ENCODE peak calls at places on chromosomes 2 and 18, in ten cellular contexts. Y is sigmoid colon, V is heart right ventricle, C is thoracic aorta, R is IMR-90, I is HCT116, B is spleen, E is stomach, J is left ventricle myocardium inferior, P is right lobe of liver. M is an unnamed sample. For H3K4me1, the result is how much of the 10 kb centered on the place peaks cover.

GRCh38 chr18:39835303-39836030 is 2119.6 kb upstream of the PIK3C3 start:
- DNase-seq in Y (no peak), V (no peak), C (no peak), R (peak), I (no peak), B (no peak), E (no peak), J (no peak), P (no peak), M (no peak)

GRCh38 chr2:120239488-120240287 is 13.0 kb upstream of the RALB start:
- DNase-seq in Y (no peak), V (peak), C (peak), R (peak), I (no peak), B (peak), E (no peak), J (peak), P (peak), M (no peak)

GRCh38 chr2:107264184-107264583 is 378.2 kb upstream of the ST6GAL2 start:
- DNase-seq in Y (no peak), V (no peak), C (no peak), R (no peak), I (no peak), B (no peak), E (no peak), J (no peak), P (no peak), M (no peak)

GRCh38 chr18:9333441-9334350 is 877 bp upstream of the TWSG1 start:
- DNase-seq in Y (peak), V (no peak), C (no peak), R (no peak), I (no peak), B (peak), E (no peak), J (no peak), P (peak), M (no peak)

GRCh38 chr2:45962522-45962921 is 311.0 kb downstream of the PRKCE start:
- DNase-seq in Y (peak), V (peak), C (peak), R (peak), I (peak), B (no peak), E (peak), J (peak), P (peak), M (no peak)

GRCh38 chr2:119598576-119598975 is 54.3 kb downstream of the CFAP221 start:
- DNase-seq in Y (no peak), V (no peak), C (no peak), R (no peak), I (no peak), B (no peak), E (peak), J (no peak), P (no peak), M (no peak)

GRCh38 chr2:137133231-137133630 is 367.9 kb downstream of the THSD7B start:
- DNase-seq in Y (no peak), V (no peak), C (no peak), R (no peak), I (no peak), B (no peak), E (no peak), J (no peak), P (no peak), M (no peak)

GRCh38 chr2:137964066-137964858 is at the start of gene HNMT:
- DNase-seq in Y (peak), V (peak), C (no peak), R (peak), I (no peak), B (no peak), E (peak), J (no peak), P (peak), M (no peak)

GRCh38 chr2:26284132-26284531 is 39.4 kb downstream of the HADHB start:
- DNase-seq in Y (no peak), V (no peak), C (no peak), R (peak), I (no peak), B (no peak), E (no peak), J (no peak), P (no peak), M (no peak)

GRCh38 chr18:52636536-52636935 is 296.5 kb downstream of the DCC start:
- DNase-seq in Y (no peak), V (no peak), C (no peak), R (no peak), I (no peak), B (no peak), E (no peak), J (no peak), P (no peak), M (no peak)

GRCh38 chr2:45119855-45120254 is 110.6 kb upstream of the SIX2 start:
- DNase-seq in Y (no peak), V (no peak), C (no peak), R (peak), I (no peak), B (no peak), E (no peak), J (no peak), P (no peak), M (no peak)

GRCh38 chr2:149808556-149808955 is 221.0 kb upstream of the MMADHC start:
- DNase-seq in Y (no peak), V (no peak), C (no peak), R (no peak), I (no peak), B (no peak), E (no peak), J (no peak), P (no peak), M (no peak)

GRCh38 chr18:69658137-69658536 is 257.4 kb downstream of the DOK6 start:
- DNase-seq in Y (no peak), V (no peak), C (no peak), R (peak), I (no peak), B (no peak), E (no peak), J (no peak), P (no peak), M (no peak)

GRCh38 chr2:19046986-19047780 is 311.2 kb downstream of the OSR1 start:
- DNase-seq in Y (no peak), V (peak), C (no peak), R (peak), I (no peak), B (no peak), E (no peak), J (no peak), P (no peak), M (no peak)

GRCh38 chr2:234071664-234072063 is 21.2 kb downstream of the SPP2 start:
- DNase-seq in Y (no peak), V (no peak), C (no peak), R (no peak), I (no peak), B (no peak), E (no peak), J (no peak), P (no peak), M (peak)

GRCh38 chr2:240810621-240811020 is 9.4 kb downstream of the KIF1A start:
- DNase-seq in Y (peak), V (no peak), C (no peak), R (no peak), I (no peak), B (peak), E (no peak), J (peak), P (no peak), M (no peak)

GRCh38 chr2:160322320-160322719 is 122.2 kb upstream of the ITGB6 start:
- DNase-seq in Y (no peak), V (no peak), C (no peak), R (no peak), I (no peak), B (no peak), E (no peak), J (no peak), P (no peak), M (no peak)

GRCh38 chr2:26000561-26001211 is 18.4 kb upstream of the KIF3C start:
- DNase-seq in Y (no peak), V (no peak), C (peak), R (no peak), I (no peak), B (no peak), E (peak), J (no peak), P (peak), M (no peak)

GRCh38 chr18:27430595-27430994 is 245.5 kb upstream of the CHST9 start:
- DNase-seq in Y (no peak), V (no peak), C (no peak), R (no peak), I (no peak), B (no peak), E (no peak), J (no peak), P (no peak), M (no peak)

GRCh38 chr2:71210292-71210691 is 16.6 kb downstream of the PAIP2B start:
- DNase-seq in Y (no peak), V (no peak), C (no peak), R (no peak), I (no peak), B (no peak), E (no peak), J (no peak), P (no peak), M (no peak)

GRCh38 chr2:30293303-30293912 is 62.1 kb downstream of the LBH start:
- DNase-seq in Y (no peak), V (no peak), C (no peak), R (peak), I (peak), B (no peak), E (no peak), J (no peak), P (no peak), M (no peak)

GRCh38 chr2:89833780-89834117 is 1142.3 kb downstream of the RPIA start:
- DNase-seq in Y (no peak), V (no peak), C (no peak), R (peak), I (no peak), B (no peak), E (no peak), J (no peak), P (no peak), M (no peak)

GRCh38 chr2:113138428-113139322 is 11.3 kb downstream of the IL1RN start:
- DNase-seq in Y (no peak), V (peak), C (no peak), R (peak), I (peak), B (no peak), E (peak), J (no peak), P (no peak), M (peak)

GRCh38 chr2:201546576-201546975 is 95.0 kb downstream of the STRADB start:
- DNase-seq in Y (no peak), V (no peak), C (no peak), R (peak), I (no peak), B (no peak), E (no peak), J (no peak), P (no peak), M (no peak)

GRCh38 chr2:207423886-207424285 is 105.9 kb upstream of the CREB1 start:
- DNase-seq in Y (no peak), V (no peak), C (no peak), R (peak), I (no peak), B (no peak), E (no peak), J (no peak), P (no peak), M (no peak)

GRCh38 chr2:183348492-183348891 is 224.2 kb downstream of the NUP35 start:
- DNase-seq in Y (no peak), V (no peak), C (no peak), R (no peak), I (no peak), B (no peak), E (no peak), J (no peak), P (no peak), M (peak)

GRCh38 chr2:96809951-96810782 is 5.9 kb upstream of the CNNM3 start:
- DNase-seq in Y (no peak), V (no peak), C (no peak), R (no peak), I (no peak), B (no peak), E (no peak), J (no peak), P (no peak), M (no peak)

GRCh38 chr2:96807127-96807471 is 9.0 kb upstream of the CNNM3 start:
- DNase-seq in Y (no peak), V (no peak), C (no peak), R (no peak), I (no peak), B (no peak), E (no peak), J (no peak), P (no peak), M (no peak)

GRCh38 chr2:96808176-96808837 is 7.8 kb upstream of the CNNM3 start:
- DNase-seq in Y (peak), V (peak), C (no peak), R (no peak), I (no peak), B (peak), E (no peak), J (peak), P (no peak), M (no peak)

GRCh38 chr2:96810783-96811192 is 5.3 kb upstream of the CNNM3 start:
- DNase-seq in Y (no peak), V (no peak), C (no peak), R (no peak), I (no peak), B (no peak), E (no peak), J (no peak), P (no peak), M (no peak)

DNA sequence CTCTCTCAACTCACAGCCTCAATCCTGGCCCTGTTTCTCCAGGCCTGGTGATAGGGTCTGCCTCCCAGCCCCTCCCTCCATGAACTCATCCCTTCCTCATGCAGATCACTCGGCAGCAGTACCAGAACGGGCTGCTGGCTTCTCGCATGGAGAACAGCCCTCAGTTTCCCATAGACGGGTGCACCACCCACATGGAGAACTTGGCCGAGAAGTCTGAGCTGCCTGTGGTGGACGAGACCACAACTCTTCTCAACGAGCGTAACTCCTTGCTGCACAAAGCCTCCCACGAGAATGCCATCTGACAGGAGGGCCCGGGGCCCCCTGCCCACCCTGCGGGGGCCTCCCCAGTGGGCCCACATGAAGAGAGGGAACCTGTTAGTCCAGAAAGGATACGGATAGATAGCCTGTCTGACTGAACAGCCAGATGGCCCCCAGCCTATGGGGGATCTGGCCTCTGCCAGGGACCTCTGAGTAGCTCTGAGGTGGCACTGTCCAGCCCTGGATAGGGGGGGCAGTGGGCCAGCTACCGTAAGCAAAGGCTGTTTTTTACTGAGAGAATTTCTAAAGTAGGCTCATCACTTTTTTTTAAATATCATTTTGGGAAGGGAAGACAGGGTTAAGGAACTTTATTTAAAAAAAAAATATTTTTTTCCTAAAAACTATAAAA is 6.7 kb upstream of the CNNM3 start:
- DNase-seq in Y (no peak), V (no peak), C (no peak), R (no peak), I (no peak), B (no peak), E (no peak), J (no peak), P (no peak), M (no peak)
- H3K4me3 ChIP-seq in Y (no peak), V (no peak), C (no peak), R (no peak), I (no peak), B (no peak), E (no peak), J (no peak), P (no peak), M (no peak)

GRCh38 chr2:69567909-69568300 is 75.6 kb downstream of the AAK1 start:
- DNase-seq in Y (no peak), V (no peak), C (no peak), R (no peak), I (no peak), B (no peak), E (no peak), J (no peak), P (no peak), M (no peak)
- H3K4me1 ChIP-seq in Y (under half), V (under half), C (under half), R (under half), I (under half), B (under half), E (half or more), J (half or more), P (under half), M (under half)

DNA sequence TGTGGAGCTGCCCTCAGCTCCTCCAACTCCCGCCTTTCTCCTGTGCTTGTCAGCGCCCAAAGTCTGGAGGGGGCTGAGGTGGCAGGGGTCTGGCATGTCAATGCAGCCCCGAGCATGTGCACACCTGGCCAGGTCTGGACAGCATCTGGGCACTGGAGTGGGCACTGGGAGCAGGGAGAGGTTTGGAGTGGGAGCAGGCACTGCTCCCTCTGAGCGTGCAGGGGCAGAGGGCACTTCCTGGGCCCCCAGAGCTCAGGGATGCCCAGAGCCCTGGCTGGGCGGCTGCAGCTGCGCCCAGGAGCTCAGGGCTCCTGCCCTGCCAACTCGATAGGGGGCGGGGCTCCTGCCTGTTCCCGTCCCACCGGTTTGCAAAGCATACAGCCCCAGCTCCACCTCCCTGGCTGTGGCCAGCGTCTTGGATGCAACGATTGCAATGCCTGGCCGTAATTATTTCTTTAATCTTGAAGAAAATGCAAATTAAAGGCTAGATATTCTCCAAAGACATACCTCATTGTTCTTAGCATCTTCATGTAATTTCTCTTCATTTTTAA is 57.4 kb upstream of the LDAH start:
- DNase-seq in Y (no peak), V (no peak), C (no peak), R (no peak), I (no peak), B (no peak), E (peak), J (no peak), P (no peak), M (no peak)
- TF ChIP-seq CTCF in Y (no peak), V (no peak), C (no peak), R (no peak), I (no peak), B (no peak), E (no peak), J (no peak), P (no peak), M (no peak)

DNA sequence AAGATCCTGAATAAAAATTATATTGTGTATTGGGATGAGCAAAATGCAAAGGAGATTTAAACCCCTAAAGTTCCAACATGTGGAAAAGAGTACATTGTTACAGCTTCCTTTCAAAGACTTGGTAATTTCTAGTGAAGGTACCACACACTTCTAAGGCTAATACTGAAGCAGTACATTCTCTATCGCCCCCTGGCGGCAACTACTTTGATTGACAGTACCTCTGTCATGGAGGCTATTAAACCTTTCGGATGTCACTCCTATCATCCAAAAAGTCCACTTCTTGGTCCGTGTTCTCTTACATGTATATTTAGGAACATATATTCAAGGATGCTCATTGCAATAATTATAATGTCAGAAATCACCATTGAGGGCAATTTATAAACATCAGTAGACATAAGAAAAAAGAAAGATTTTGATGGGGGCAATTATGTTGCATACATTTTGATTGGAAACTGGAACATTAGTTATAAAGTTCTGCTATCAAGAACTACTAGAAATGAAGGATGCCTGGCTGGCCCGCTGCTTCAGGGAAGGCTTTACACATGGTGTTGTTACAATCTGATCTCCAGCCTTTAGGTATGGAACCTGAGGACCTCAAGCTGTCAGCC is 601.6 kb downstream of the CPS1 start:
- DNase-seq in Y (peak), V (peak), C (peak), R (peak), I (peak), B (peak), E (peak), J (peak), P (peak), M (peak)
- H3K4me3 ChIP-seq in Y (no peak), V (no peak), C (no peak), R (no peak), I (no peak), B (no peak), E (no peak), J (no peak), P (no peak), M (no peak)

DNA sequence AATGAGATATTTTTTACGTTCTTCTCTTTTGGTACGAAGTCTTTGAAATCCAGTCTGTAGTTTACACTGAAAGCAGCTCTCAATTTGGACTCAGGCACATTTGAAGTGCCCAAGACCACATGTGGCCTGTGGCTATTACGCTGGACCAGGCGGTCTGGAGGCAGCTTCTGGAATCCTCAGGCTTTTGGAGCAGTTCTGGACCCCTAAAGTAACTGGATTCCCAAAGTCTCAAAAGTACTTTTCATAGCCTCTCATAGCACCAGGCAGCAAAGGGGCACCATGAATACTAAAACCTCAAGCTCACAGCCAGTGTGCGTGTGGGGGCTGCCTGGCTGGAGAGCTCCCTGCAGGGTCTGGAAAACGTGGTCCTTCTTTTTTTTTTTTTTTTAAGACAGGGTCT is 119.0 kb downstream of the SMAD7 start:
- DNase-seq in Y (no peak), V (no peak), C (no peak), R (no peak), I (no peak), B (no peak), E (peak), J (no peak), P (no peak), M (no peak)
- H3K4me1 ChIP-seq in Y (under half), V (under half), C (half or more), R (under half), I (half or more), B (under half), E (half or more), J (half or more), P (under half), M (half or more)

DNA sequence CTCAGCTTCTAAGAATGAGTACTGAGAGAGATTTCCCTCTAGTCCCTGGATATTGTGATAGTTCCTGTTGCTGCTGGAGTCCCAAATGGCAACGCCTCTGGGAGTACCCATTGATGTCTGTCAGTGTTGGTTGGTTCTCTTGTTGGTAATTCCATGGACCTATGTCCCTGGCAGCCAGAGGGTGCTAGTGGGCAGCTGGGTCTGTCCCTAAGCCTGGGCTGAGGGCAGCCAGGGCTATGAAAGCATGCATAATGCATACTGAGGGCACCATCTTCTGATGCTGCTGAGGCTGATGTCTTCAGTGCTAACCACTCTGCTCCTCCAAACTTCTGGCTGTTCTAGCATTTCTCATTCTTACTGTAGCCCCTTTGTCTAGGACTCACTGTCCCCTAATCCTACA is 35.9 kb downstream of the NABP1 start:
- DNase-seq in Y (no peak), V (no peak), C (no peak), R (no peak), I (peak), B (no peak), E (no peak), J (no peak), P (no peak), M (no peak)
- TF ChIP-seq CTCF in Y (no peak), V (no peak), C (no peak), R (no peak), I (peak), B (no peak), E (no peak), J (no peak), P (no peak), M (peak)

DNA sequence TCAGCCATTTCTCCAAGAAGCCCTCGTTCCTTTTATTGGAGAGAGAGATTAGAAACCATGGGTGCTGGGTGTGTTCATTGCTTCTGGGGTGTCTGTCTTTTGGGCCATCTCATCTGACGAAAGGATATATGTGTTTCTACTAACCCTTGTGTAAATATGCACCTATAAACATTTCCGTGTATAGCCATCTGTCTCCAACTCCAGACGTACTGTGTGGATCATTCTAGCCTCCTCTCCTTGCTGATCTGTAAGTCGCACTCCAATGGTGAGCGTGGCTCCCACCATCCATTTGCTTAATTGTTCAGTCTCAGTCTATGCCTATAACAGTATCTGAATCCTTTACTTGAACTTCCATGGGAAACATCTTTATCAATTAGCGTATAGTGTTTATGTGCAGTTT is 1.8 kb downstream of the RBFA start:
- DNase-seq in Y (no peak), V (no peak), C (no peak), R (no peak), I (no peak), B (no peak), E (no peak), J (no peak), P (no peak), M (no peak)
- H3K4me3 ChIP-seq in Y (no peak), V (no peak), C (no peak), R (no peak), I (no peak), B (no peak), E (no peak), J (no peak), P (no peak), M (peak)